ENCODE peak calls at places on chromosomes 13 and 19, in ten cellular contexts. One of them, this sample, is unnamed.

GRCh38 chr19:11736696-11737095 is 2.0 kb downstream of the ZNF823 start:
- DNase-seq in iPS DF 6.9: no peak
- DNase-seq in sigmoid colon: peak
- DNase-seq in mesenchymal stem cell: peak
- DNase-seq in skeletal muscle cell: no peak
- DNase-seq in small intestine: peak
- DNase-seq in gastrocnemius medialis: peak
- DNase-seq in cardiac fibroblast: peak
- DNase-seq in AG10803: peak
- DNase-seq in effector memory CD4-positive, alpha-beta T cell: no peak
- DNase-seq in this sample: peak

GRCh38 chr13:54758795-54759194 is 1730.2 kb downstream of the OLFM4 start:
- DNase-seq in iPS DF 6.9: no peak
- DNase-seq in sigmoid colon: no peak
- DNase-seq in mesenchymal stem cell: no peak
- DNase-seq in skeletal muscle cell: no peak
- DNase-seq in small intestine: no peak
- DNase-seq in gastrocnemius medialis: no peak
- DNase-seq in cardiac fibroblast: no peak
- DNase-seq in AG10803: no peak
- DNase-seq in effector memory CD4-positive, alpha-beta T cell: no peak
- DNase-seq in this sample: no peak

GRCh38 chr19:2112516-2113320 is 16.0 kb downstream of the IZUMO4 start:
- DNase-seq in iPS DF 6.9: no peak
- DNase-seq in sigmoid colon: no peak
- DNase-seq in mesenchymal stem cell: no peak
- DNase-seq in skeletal muscle cell: no peak
- DNase-seq in small intestine: no peak
- DNase-seq in gastrocnemius medialis: no peak
- DNase-seq in cardiac fibroblast: no peak
- DNase-seq in AG10803: no peak
- DNase-seq in effector memory CD4-positive, alpha-beta T cell: no peak
- DNase-seq in this sample: no peak

GRCh38 chr13:30017880-30018279 is 167.5 kb upstream of the UBL3 start:
- DNase-seq in iPS DF 6.9: no peak
- DNase-seq in sigmoid colon: no peak
- DNase-seq in mesenchymal stem cell: no peak
- DNase-seq in skeletal muscle cell: no peak
- DNase-seq in small intestine: no peak
- DNase-seq in gastrocnemius medialis: no peak
- DNase-seq in cardiac fibroblast: no peak
- DNase-seq in AG10803: no peak
- DNase-seq in effector memory CD4-positive, alpha-beta T cell: no peak
- DNase-seq in this sample: no peak

GRCh38 chr19:11887618-11888531 is at the start of gene ZNF69:
- DNase-seq in iPS DF 6.9: peak
- DNase-seq in sigmoid colon: peak
- DNase-seq in mesenchymal stem cell: peak
- DNase-seq in skeletal muscle cell: no peak
- DNase-seq in small intestine: peak
- DNase-seq in gastrocnemius medialis: peak
- DNase-seq in cardiac fibroblast: peak
- DNase-seq in AG10803: peak
- DNase-seq in effector memory CD4-positive, alpha-beta T cell: peak
- DNase-seq in this sample: peak

GRCh38 chr13:59346861-59347470 is 816.8 kb downstream of the DIAPH3 start:
- DNase-seq in iPS DF 6.9: no peak
- DNase-seq in sigmoid colon: no peak
- DNase-seq in mesenchymal stem cell: no peak
- DNase-seq in skeletal muscle cell: no peak
- DNase-seq in small intestine: no peak
- DNase-seq in gastrocnemius medialis: no peak
- DNase-seq in cardiac fibroblast: no peak
- DNase-seq in AG10803: no peak
- DNase-seq in effector memory CD4-positive, alpha-beta T cell: no peak
- DNase-seq in this sample: no peak

GRCh38 chr13:43874512-43875092 is 4.9 kb downstream of the CCDC122 start:
- DNase-seq in iPS DF 6.9: no peak
- DNase-seq in sigmoid colon: no peak
- DNase-seq in mesenchymal stem cell: peak
- DNase-seq in skeletal muscle cell: no peak
- DNase-seq in small intestine: peak
- DNase-seq in gastrocnemius medialis: no peak
- DNase-seq in cardiac fibroblast: peak
- DNase-seq in AG10803: peak
- DNase-seq in effector memory CD4-positive, alpha-beta T cell: no peak
- DNase-seq in this sample: no peak

GRCh38 chr13:77398825-77399620 is 72.1 kb upstream of the MYCBP2 start:
- DNase-seq in iPS DF 6.9: no peak
- DNase-seq in sigmoid colon: no peak
- DNase-seq in mesenchymal stem cell: no peak
- DNase-seq in skeletal muscle cell: no peak
- DNase-seq in small intestine: no peak
- DNase-seq in gastrocnemius medialis: no peak
- DNase-seq in cardiac fibroblast: no peak
- DNase-seq in AG10803: no peak
- DNase-seq in effector memory CD4-positive, alpha-beta T cell: no peak
- DNase-seq in this sample: no peak

DNA sequence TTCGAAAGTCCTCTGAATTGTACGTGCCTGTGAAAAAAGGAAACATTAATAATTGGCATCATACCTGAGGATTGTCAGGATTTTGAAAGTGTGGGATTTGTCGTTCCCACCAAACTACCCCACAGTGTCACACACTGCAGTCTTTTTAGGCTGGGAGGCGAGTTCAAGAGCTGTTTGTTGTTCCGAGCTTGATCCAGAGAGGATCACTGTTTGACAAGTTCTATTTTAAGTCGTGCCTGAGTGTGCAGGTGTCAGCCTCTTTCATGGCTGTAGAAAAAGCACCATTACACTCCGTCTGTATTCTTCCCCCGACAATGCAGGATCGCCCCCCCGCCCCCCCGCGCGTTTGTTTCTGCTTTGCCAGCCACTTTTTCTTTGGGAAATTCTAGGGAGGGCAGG is 635 bp upstream of the NBEA start:
- DNase-seq in iPS DF 6.9: no peak
- DNase-seq in sigmoid colon: no peak
- DNase-seq in mesenchymal stem cell: no peak
- DNase-seq in skeletal muscle cell: no peak
- DNase-seq in small intestine: no peak
- DNase-seq in gastrocnemius medialis: no peak
- DNase-seq in cardiac fibroblast: no peak
- DNase-seq in AG10803: no peak
- DNase-seq in effector memory CD4-positive, alpha-beta T cell: no peak
- DNase-seq in this sample: no peak
- H3K4me3 ChIP-seq in iPS DF 6.9: peak
- H3K4me3 ChIP-seq in sigmoid colon: peak
- H3K4me3 ChIP-seq in mesenchymal stem cell: peak
- H3K4me3 ChIP-seq in skeletal muscle cell: peak
- H3K4me3 ChIP-seq in small intestine: peak
- H3K4me3 ChIP-seq in gastrocnemius medialis: peak
- H3K4me3 ChIP-seq in cardiac fibroblast: peak
- H3K4me3 ChIP-seq in AG10803: peak
- H3K4me3 ChIP-seq in effector memory CD4-positive, alpha-beta T cell: peak
- H3K4me3 ChIP-seq in this sample: peak

GRCh38 chr19:48274173-48274572 is 4.3 kb downstream of the ZNF114 start:
- DNase-seq in iPS DF 6.9: no peak
- DNase-seq in sigmoid colon: no peak
- DNase-seq in mesenchymal stem cell: no peak
- DNase-seq in skeletal muscle cell: no peak
- DNase-seq in small intestine: no peak
- DNase-seq in gastrocnemius medialis: no peak
- DNase-seq in cardiac fibroblast: no peak
- DNase-seq in AG10803: no peak
- DNase-seq in effector memory CD4-positive, alpha-beta T cell: no peak
- DNase-seq in this sample: no peak

GRCh38 chr19:48274938-48275337 is 5.1 kb downstream of the ZNF114 start:
- DNase-seq in iPS DF 6.9: no peak
- DNase-seq in sigmoid colon: no peak
- DNase-seq in mesenchymal stem cell: no peak
- DNase-seq in skeletal muscle cell: no peak
- DNase-seq in small intestine: no peak
- DNase-seq in gastrocnemius medialis: no peak
- DNase-seq in cardiac fibroblast: no peak
- DNase-seq in AG10803: no peak
- DNase-seq in effector memory CD4-positive, alpha-beta T cell: no peak
- DNase-seq in this sample: no peak

DNA sequence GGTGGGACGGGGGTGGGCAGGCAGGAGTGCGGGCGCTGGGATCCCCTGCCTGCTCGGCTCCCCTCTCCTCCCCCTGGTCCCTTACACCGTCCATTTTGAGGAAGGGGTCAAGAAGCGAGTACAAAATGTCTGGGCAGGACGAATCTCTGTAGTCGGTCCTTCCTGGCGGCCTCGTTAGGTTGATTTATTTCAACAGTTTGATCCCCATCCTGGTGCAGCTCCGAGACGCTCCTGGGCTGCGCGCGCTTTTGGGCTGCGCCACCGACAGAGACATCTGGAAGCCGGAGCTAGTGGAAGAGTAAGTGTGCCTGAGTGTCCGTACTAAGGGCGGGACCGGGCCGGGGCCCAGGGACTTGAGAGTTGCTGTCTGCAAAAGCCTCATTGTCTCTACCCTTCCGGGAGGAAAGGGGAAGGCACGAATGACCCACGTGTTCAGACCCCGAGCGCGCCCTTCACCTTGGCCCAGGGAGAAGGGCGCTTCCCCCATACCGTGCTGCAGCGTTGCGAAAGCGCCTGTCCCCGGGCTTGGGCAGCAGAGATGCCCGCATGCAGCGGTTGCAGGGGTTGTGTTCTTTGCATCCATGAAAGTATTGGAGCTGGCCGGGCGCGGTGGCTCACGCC is 1.8 kb downstream of the ZNF114 start:
- DNase-seq in iPS DF 6.9: no peak
- DNase-seq in sigmoid colon: no peak
- DNase-seq in mesenchymal stem cell: peak
- DNase-seq in skeletal muscle cell: no peak
- DNase-seq in small intestine: peak
- DNase-seq in gastrocnemius medialis: no peak
- DNase-seq in cardiac fibroblast: peak
- DNase-seq in AG10803: peak
- DNase-seq in effector memory CD4-positive, alpha-beta T cell: no peak
- DNase-seq in this sample: peak
- H3K4me3 ChIP-seq in iPS DF 6.9: peak
- H3K4me3 ChIP-seq in sigmoid colon: peak
- H3K4me3 ChIP-seq in mesenchymal stem cell: peak
- H3K4me3 ChIP-seq in skeletal muscle cell: peak
- H3K4me3 ChIP-seq in small intestine: peak
- H3K4me3 ChIP-seq in gastrocnemius medialis: peak
- H3K4me3 ChIP-seq in cardiac fibroblast: peak
- H3K4me3 ChIP-seq in AG10803: peak
- H3K4me3 ChIP-seq in effector memory CD4-positive, alpha-beta T cell: peak
- H3K4me3 ChIP-seq in this sample: peak

GRCh38 chr19:30634431-30634830 is 262.2 kb downstream of the ZNF536 start:
- DNase-seq in iPS DF 6.9: no peak
- DNase-seq in sigmoid colon: no peak
- DNase-seq in mesenchymal stem cell: no peak
- DNase-seq in skeletal muscle cell: no peak
- DNase-seq in small intestine: no peak
- DNase-seq in gastrocnemius medialis: no peak
- DNase-seq in cardiac fibroblast: no peak
- DNase-seq in AG10803: no peak
- DNase-seq in effector memory CD4-positive, alpha-beta T cell: no peak
- DNase-seq in this sample: no peak

GRCh38 chr19:30631035-30631375 is 258.8 kb downstream of the ZNF536 start:
- DNase-seq in iPS DF 6.9: no peak
- DNase-seq in sigmoid colon: no peak
- DNase-seq in mesenchymal stem cell: no peak
- DNase-seq in skeletal muscle cell: no peak
- DNase-seq in small intestine: no peak
- DNase-seq in gastrocnemius medialis: no peak
- DNase-seq in cardiac fibroblast: no peak
- DNase-seq in AG10803: no peak
- DNase-seq in effector memory CD4-positive, alpha-beta T cell: no peak
- DNase-seq in this sample: no peak

GRCh38 chr19:30637926-30638325 is 265.7 kb downstream of the ZNF536 start:
- DNase-seq in iPS DF 6.9: no peak
- DNase-seq in sigmoid colon: no peak
- DNase-seq in mesenchymal stem cell: no peak
- DNase-seq in skeletal muscle cell: no peak
- DNase-seq in small intestine: no peak
- DNase-seq in gastrocnemius medialis: no peak
- DNase-seq in cardiac fibroblast: no peak
- DNase-seq in AG10803: no peak
- DNase-seq in effector memory CD4-positive, alpha-beta T cell: no peak
- DNase-seq in this sample: no peak

GRCh38 chr19:30638889-30639288 is 266.7 kb downstream of the ZNF536 start:
- DNase-seq in iPS DF 6.9: no peak
- DNase-seq in sigmoid colon: no peak
- DNase-seq in mesenchymal stem cell: no peak
- DNase-seq in skeletal muscle cell: no peak
- DNase-seq in small intestine: no peak
- DNase-seq in gastrocnemius medialis: no peak
- DNase-seq in cardiac fibroblast: no peak
- DNase-seq in AG10803: no peak
- DNase-seq in effector memory CD4-positive, alpha-beta T cell: no peak
- DNase-seq in this sample: no peak

GRCh38 chr19:30635026-30635985 is 263.1 kb downstream of the ZNF536 start:
- DNase-seq in iPS DF 6.9: no peak
- DNase-seq in sigmoid colon: no peak
- DNase-seq in mesenchymal stem cell: no peak
- DNase-seq in skeletal muscle cell: no peak
- DNase-seq in small intestine: no peak
- DNase-seq in gastrocnemius medialis: no peak
- DNase-seq in cardiac fibroblast: no peak
- DNase-seq in AG10803: no peak
- DNase-seq in effector memory CD4-positive, alpha-beta T cell: no peak
- DNase-seq in this sample: no peak
- H3K4me3 ChIP-seq in iPS DF 6.9: no peak
- H3K4me3 ChIP-seq in sigmoid colon: no peak
- H3K4me3 ChIP-seq in mesenchymal stem cell: no peak
- H3K4me3 ChIP-seq in skeletal muscle cell: no peak
- H3K4me3 ChIP-seq in small intestine: no peak
- H3K4me3 ChIP-seq in gastrocnemius medialis: no peak
- H3K4me3 ChIP-seq in cardiac fibroblast: no peak
- H3K4me3 ChIP-seq in AG10803: no peak
- H3K4me3 ChIP-seq in effector memory CD4-positive, alpha-beta T cell: no peak
- H3K4me3 ChIP-seq in this sample: no peak

GRCh38 chr13:44908712-44909111 is 80.6 kb downstream of the NUFIP1 start:
- DNase-seq in iPS DF 6.9: no peak
- DNase-seq in sigmoid colon: no peak
- DNase-seq in mesenchymal stem cell: no peak
- DNase-seq in skeletal muscle cell: no peak
- DNase-seq in small intestine: no peak
- DNase-seq in gastrocnemius medialis: no peak
- DNase-seq in cardiac fibroblast: no peak
- DNase-seq in AG10803: no peak
- DNase-seq in effector memory CD4-positive, alpha-beta T cell: no peak
- DNase-seq in this sample: no peak

GRCh38 chr13:44908266-44908665 is 81.0 kb downstream of the NUFIP1 start:
- DNase-seq in iPS DF 6.9: no peak
- DNase-seq in sigmoid colon: no peak
- DNase-seq in mesenchymal stem cell: no peak
- DNase-seq in skeletal muscle cell: no peak
- DNase-seq in small intestine: no peak
- DNase-seq in gastrocnemius medialis: no peak
- DNase-seq in cardiac fibroblast: peak
- DNase-seq in AG10803: no peak
- DNase-seq in effector memory CD4-positive, alpha-beta T cell: no peak
- DNase-seq in this sample: no peak

GRCh38 chr13:44904982-44905381 is 84.3 kb downstream of the NUFIP1 start:
- DNase-seq in iPS DF 6.9: no peak
- DNase-seq in sigmoid colon: peak
- DNase-seq in mesenchymal stem cell: peak
- DNase-seq in skeletal muscle cell: peak
- DNase-seq in small intestine: no peak
- DNase-seq in gastrocnemius medialis: peak
- DNase-seq in cardiac fibroblast: peak
- DNase-seq in AG10803: peak
- DNase-seq in effector memory CD4-positive, alpha-beta T cell: no peak
- DNase-seq in this sample: peak

GRCh38 chr13:44906230-44906629 is 83.0 kb downstream of the NUFIP1 start:
- DNase-seq in iPS DF 6.9: no peak
- DNase-seq in sigmoid colon: no peak
- DNase-seq in mesenchymal stem cell: no peak
- DNase-seq in skeletal muscle cell: no peak
- DNase-seq in small intestine: no peak
- DNase-seq in gastrocnemius medialis: no peak
- DNase-seq in cardiac fibroblast: no peak
- DNase-seq in AG10803: no peak
- DNase-seq in effector memory CD4-positive, alpha-beta T cell: no peak
- DNase-seq in this sample: no peak

DNA sequence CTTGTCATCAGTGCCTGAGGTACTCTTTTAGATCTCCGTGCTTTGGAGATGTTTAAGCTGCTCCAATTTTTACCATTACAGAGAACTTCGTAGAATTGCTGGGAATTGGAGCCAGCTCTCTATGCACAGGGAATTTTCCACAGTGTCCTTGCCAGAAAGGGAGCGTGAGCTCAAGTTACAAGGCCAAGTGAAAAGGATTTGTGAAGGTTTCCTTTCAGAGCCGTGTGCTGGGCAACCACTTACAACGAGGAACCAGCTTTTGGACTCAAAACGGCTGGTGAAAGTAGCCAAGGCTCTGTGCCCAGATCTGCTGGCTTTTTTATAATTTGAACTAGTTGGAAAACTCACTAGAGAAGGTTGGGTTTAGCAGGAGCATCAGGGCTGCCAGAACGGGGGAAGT is 82.5 kb downstream of the NUFIP1 start:
- DNase-seq in iPS DF 6.9: no peak
- DNase-seq in sigmoid colon: peak
- DNase-seq in mesenchymal stem cell: peak
- DNase-seq in skeletal muscle cell: no peak
- DNase-seq in small intestine: no peak
- DNase-seq in gastrocnemius medialis: peak
- DNase-seq in cardiac fibroblast: no peak
- DNase-seq in AG10803: peak
- DNase-seq in effector memory CD4-positive, alpha-beta T cell: no peak
- DNase-seq in this sample: peak
- H3K4me3 ChIP-seq in iPS DF 6.9: no peak
- H3K4me3 ChIP-seq in sigmoid colon: no peak
- H3K4me3 ChIP-seq in mesenchymal stem cell: peak
- H3K4me3 ChIP-seq in skeletal muscle cell: no peak
- H3K4me3 ChIP-seq in small intestine: no peak
- H3K4me3 ChIP-seq in gastrocnemius medialis: no peak
- H3K4me3 ChIP-seq in cardiac fibroblast: no peak
- H3K4me3 ChIP-seq in AG10803: no peak
- H3K4me3 ChIP-seq in effector memory CD4-positive, alpha-beta T cell: no peak
- H3K4me3 ChIP-seq in this sample: no peak